ENCODE peak calls at places on chromosome 21, in eight cellular contexts. One of them, this sample, is unnamed.

GRCh38 chr21:43971201-43971991 is 40.7 kb upstream of the TRAPPC10 start:
- DNase-seq in activated T-cell treated with anti-CD3 and anti-CD28 coated beads, Interleukin-2, amount 50 U/mL, for 72 hours: no peak
- DNase-seq in head of caudate nucleus: peak; percentile 66
- DNase-seq in neural crest cell: no peak
- DNase-seq in left colon: no peak
- DNase-seq in glutamatergic neuron: no peak
- DNase-seq in HEK293T: no peak
- DNase-seq in heart left ventricle: no peak
- DNase-seq in this sample: no peak

GRCh38 chr21:35335951-35336446 is 286.9 kb upstream of the RUNX1 start:
- DNase-seq in activated T-cell treated with anti-CD3 and anti-CD28 coated beads, Interleukin-2, amount 50 U/mL, for 72 hours: no peak
- DNase-seq in head of caudate nucleus: no peak
- DNase-seq in neural crest cell: no peak
- DNase-seq in left colon: no peak
- DNase-seq in glutamatergic neuron: no peak
- DNase-seq in HEK293T: no peak
- DNase-seq in heart left ventricle: no peak
- DNase-seq in this sample: no peak

GRCh38 chr21:42781150-42781980 is 98.0 kb downstream of the WDR4 start:
- DNase-seq in activated T-cell treated with anti-CD3 and anti-CD28 coated beads, Interleukin-2, amount 50 U/mL, for 72 hours: no peak
- DNase-seq in head of caudate nucleus: peak; percentile 53
- DNase-seq in neural crest cell: no peak
- DNase-seq in left colon: peak; percentile 51
- DNase-seq in glutamatergic neuron: peak; percentile 68
- DNase-seq in HEK293T: peak; percentile 46
- DNase-seq in heart left ventricle: no peak
- DNase-seq in this sample: peak; percentile 12

GRCh38 chr21:43809346-43809799 is 20.0 kb downstream of the RRP1 start:
- DNase-seq in activated T-cell treated with anti-CD3 and anti-CD28 coated beads, Interleukin-2, amount 50 U/mL, for 72 hours: no peak
- DNase-seq in head of caudate nucleus: no peak
- DNase-seq in neural crest cell: no peak
- DNase-seq in left colon: no peak
- DNase-seq in glutamatergic neuron: no peak
- DNase-seq in HEK293T: no peak
- DNase-seq in heart left ventricle: no peak
- DNase-seq in this sample: no peak

GRCh38 chr21:45990049-45990711 is 8.6 kb downstream of the COL6A1 start:
- DNase-seq in activated T-cell treated with anti-CD3 and anti-CD28 coated beads, Interleukin-2, amount 50 U/mL, for 72 hours: no peak
- DNase-seq in head of caudate nucleus: no peak
- DNase-seq in neural crest cell: no peak
- DNase-seq in left colon: peak; percentile 22
- DNase-seq in glutamatergic neuron: peak; percentile 17
- DNase-seq in HEK293T: no peak
- DNase-seq in heart left ventricle: peak; percentile 14
- DNase-seq in this sample: peak; percentile 0

GRCh38 chr21:46559291-46559983 is 45.4 kb downstream of the S100B start:
- DNase-seq in activated T-cell treated with anti-CD3 and anti-CD28 coated beads, Interleukin-2, amount 50 U/mL, for 72 hours: peak; percentile 71
- DNase-seq in head of caudate nucleus: peak; percentile 32
- DNase-seq in neural crest cell: no peak
- DNase-seq in left colon: no peak
- DNase-seq in glutamatergic neuron: no peak
- DNase-seq in HEK293T: no peak
- DNase-seq in heart left ventricle: no peak
- DNase-seq in this sample: peak; percentile 90

GRCh38 chr21:36589352-36589971 is 109.5 kb upstream of the SIM2 start:
- DNase-seq in activated T-cell treated with anti-CD3 and anti-CD28 coated beads, Interleukin-2, amount 50 U/mL, for 72 hours: peak; percentile 43
- DNase-seq in head of caudate nucleus: peak; percentile 38
- DNase-seq in neural crest cell: no peak
- DNase-seq in left colon: no peak
- DNase-seq in glutamatergic neuron: no peak
- DNase-seq in HEK293T: peak; percentile 74
- DNase-seq in heart left ventricle: no peak
- DNase-seq in this sample: peak; percentile 56

GRCh38 chr21:33419538-33420123 is 16.4 kb downstream of the IFNGR2 start:
- DNase-seq in activated T-cell treated with anti-CD3 and anti-CD28 coated beads, Interleukin-2, amount 50 U/mL, for 72 hours: no peak
- DNase-seq in head of caudate nucleus: no peak
- DNase-seq in neural crest cell: no peak
- DNase-seq in left colon: no peak
- DNase-seq in glutamatergic neuron: no peak
- DNase-seq in HEK293T: no peak
- DNase-seq in heart left ventricle: no peak
- DNase-seq in this sample: no peak

GRCh38 chr21:32425628-32426027 is 13.1 kb downstream of the EVA1C start:
- DNase-seq in activated T-cell treated with anti-CD3 and anti-CD28 coated beads, Interleukin-2, amount 50 U/mL, for 72 hours: no peak
- DNase-seq in head of caudate nucleus: no peak
- DNase-seq in neural crest cell: no peak
- DNase-seq in left colon: no peak
- DNase-seq in glutamatergic neuron: no peak
- DNase-seq in HEK293T: no peak
- DNase-seq in heart left ventricle: no peak
- DNase-seq in this sample: no peak

GRCh38 chr21:33799378-33800090 is 116.1 kb downstream of the ATP5PO start:
- DNase-seq in activated T-cell treated with anti-CD3 and anti-CD28 coated beads, Interleukin-2, amount 50 U/mL, for 72 hours: no peak
- DNase-seq in head of caudate nucleus: no peak
- DNase-seq in neural crest cell: no peak
- DNase-seq in left colon: no peak
- DNase-seq in glutamatergic neuron: no peak
- DNase-seq in HEK293T: no peak
- DNase-seq in heart left ventricle: no peak
- DNase-seq in this sample: no peak

GRCh38 chr21:16454371-16454770 is 724.6 kb downstream of the USP25 start:
- DNase-seq in activated T-cell treated with anti-CD3 and anti-CD28 coated beads, Interleukin-2, amount 50 U/mL, for 72 hours: no peak
- DNase-seq in head of caudate nucleus: no peak
- DNase-seq in neural crest cell: no peak
- DNase-seq in left colon: no peak
- DNase-seq in glutamatergic neuron: no peak
- DNase-seq in HEK293T: no peak
- DNase-seq in heart left ventricle: no peak
- DNase-seq in this sample: no peak

GRCh38 chr21:25005388-25005787 is 601.9 kb downstream of the MRPL39 start:
- DNase-seq in activated T-cell treated with anti-CD3 and anti-CD28 coated beads, Interleukin-2, amount 50 U/mL, for 72 hours: no peak
- DNase-seq in head of caudate nucleus: no peak
- DNase-seq in neural crest cell: no peak
- DNase-seq in left colon: no peak
- DNase-seq in glutamatergic neuron: no peak
- DNase-seq in HEK293T: no peak
- DNase-seq in heart left ventricle: no peak
- DNase-seq in this sample: no peak

GRCh38 chr21:29144736-29145353 is 14.4 kb downstream of the MAP3K7CL start:
- DNase-seq in activated T-cell treated with anti-CD3 and anti-CD28 coated beads, Interleukin-2, amount 50 U/mL, for 72 hours: no peak
- DNase-seq in head of caudate nucleus: no peak
- DNase-seq in neural crest cell: no peak
- DNase-seq in left colon: no peak
- DNase-seq in glutamatergic neuron: no peak
- DNase-seq in HEK293T: no peak
- DNase-seq in heart left ventricle: no peak
- DNase-seq in this sample: no peak

GRCh38 chr21:35025206-35026152 is 23.6 kb downstream of the RUNX1 start:
- DNase-seq in activated T-cell treated with anti-CD3 and anti-CD28 coated beads, Interleukin-2, amount 50 U/mL, for 72 hours: no peak
- DNase-seq in head of caudate nucleus: no peak
- DNase-seq in neural crest cell: no peak
- DNase-seq in left colon: no peak
- DNase-seq in glutamatergic neuron: no peak
- DNase-seq in HEK293T: no peak
- DNase-seq in heart left ventricle: no peak
- DNase-seq in this sample: no peak

GRCh38 chr21:44650265-44650972 is 4.0 kb downstream of the KRTAP12-4 start:
- DNase-seq in activated T-cell treated with anti-CD3 and anti-CD28 coated beads, Interleukin-2, amount 50 U/mL, for 72 hours: no peak
- DNase-seq in head of caudate nucleus: no peak
- DNase-seq in neural crest cell: no peak
- DNase-seq in left colon: no peak
- DNase-seq in glutamatergic neuron: no peak
- DNase-seq in HEK293T: no peak
- DNase-seq in heart left ventricle: no peak
- DNase-seq in this sample: no peak

GRCh38 chr21:46118871-46119564 is 21.1 kb downstream of the COL6A2 start:
- DNase-seq in activated T-cell treated with anti-CD3 and anti-CD28 coated beads, Interleukin-2, amount 50 U/mL, for 72 hours: no peak
- DNase-seq in head of caudate nucleus: peak; percentile 5
- DNase-seq in neural crest cell: no peak
- DNase-seq in left colon: peak; percentile 22
- DNase-seq in glutamatergic neuron: peak; percentile 14
- DNase-seq in HEK293T: no peak
- DNase-seq in heart left ventricle: peak; percentile 17
- DNase-seq in this sample: no peak

GRCh38 chr21:35483267-35483666 is 434.2 kb upstream of the RUNX1 start:
- DNase-seq in activated T-cell treated with anti-CD3 and anti-CD28 coated beads, Interleukin-2, amount 50 U/mL, for 72 hours: no peak
- DNase-seq in head of caudate nucleus: no peak
- DNase-seq in neural crest cell: no peak
- DNase-seq in left colon: no peak
- DNase-seq in glutamatergic neuron: no peak
- DNase-seq in HEK293T: no peak
- DNase-seq in heart left ventricle: no peak
- DNase-seq in this sample: no peak

GRCh38 chr21:17900281-17900989 is 81.3 kb upstream of the C21orf91 start:
- DNase-seq in activated T-cell treated with anti-CD3 and anti-CD28 coated beads, Interleukin-2, amount 50 U/mL, for 72 hours: peak; percentile 3
- DNase-seq in head of caudate nucleus: no peak
- DNase-seq in neural crest cell: no peak
- DNase-seq in left colon: no peak
- DNase-seq in glutamatergic neuron: no peak
- DNase-seq in HEK293T: no peak
- DNase-seq in heart left ventricle: peak; percentile 36
- DNase-seq in this sample: peak; percentile 26

GRCh38 chr21:46151989-46152938 is 3.1 kb downstream of the FTCD start:
- DNase-seq in activated T-cell treated with anti-CD3 and anti-CD28 coated beads, Interleukin-2, amount 50 U/mL, for 72 hours: no peak
- DNase-seq in head of caudate nucleus: peak; percentile 7
- DNase-seq in neural crest cell: no peak
- DNase-seq in left colon: no peak
- DNase-seq in glutamatergic neuron: peak; percentile 19
- DNase-seq in HEK293T: no peak
- DNase-seq in heart left ventricle: peak; percentile 13
- DNase-seq in this sample: no peak

GRCh38 chr21:21163904-21164303 is 165.7 kb downstream of the NCAM2 start:
- DNase-seq in activated T-cell treated with anti-CD3 and anti-CD28 coated beads, Interleukin-2, amount 50 U/mL, for 72 hours: peak; percentile 19
- DNase-seq in head of caudate nucleus: peak; percentile 44
- DNase-seq in neural crest cell: peak; percentile 47
- DNase-seq in left colon: peak; percentile 24
- DNase-seq in glutamatergic neuron: peak; percentile 34
- DNase-seq in HEK293T: peak; percentile 45
- DNase-seq in heart left ventricle: peak; percentile 29
- DNase-seq in this sample: peak; percentile 62

GRCh38 chr21:33945652-33946270 is 30.2 kb upstream of the ATP5PO start:
- DNase-seq in activated T-cell treated with anti-CD3 and anti-CD28 coated beads, Interleukin-2, amount 50 U/mL, for 72 hours: no peak
- DNase-seq in head of caudate nucleus: no peak
- DNase-seq in neural crest cell: no peak
- DNase-seq in left colon: no peak
- DNase-seq in glutamatergic neuron: no peak
- DNase-seq in HEK293T: no peak
- DNase-seq in heart left ventricle: no peak
- DNase-seq in this sample: no peak

GRCh38 chr21:42252778-42253340 is 33.9 kb downstream of the ABCG1 start:
- DNase-seq in activated T-cell treated with anti-CD3 and anti-CD28 coated beads, Interleukin-2, amount 50 U/mL, for 72 hours: no peak
- DNase-seq in head of caudate nucleus: no peak
- DNase-seq in neural crest cell: no peak
- DNase-seq in left colon: no peak
- DNase-seq in glutamatergic neuron: no peak
- DNase-seq in HEK293T: no peak
- DNase-seq in heart left ventricle: no peak
- DNase-seq in this sample: no peak

GRCh38 chr21:45085700-45086099 is 11.3 kb downstream of the ADARB1 start:
- DNase-seq in activated T-cell treated with anti-CD3 and anti-CD28 coated beads, Interleukin-2, amount 50 U/mL, for 72 hours: no peak
- DNase-seq in head of caudate nucleus: no peak
- DNase-seq in neural crest cell: no peak
- DNase-seq in left colon: no peak
- DNase-seq in glutamatergic neuron: no peak
- DNase-seq in HEK293T: no peak
- DNase-seq in heart left ventricle: no peak
- DNase-seq in this sample: no peak

GRCh38 chr21:32888971-32889370 is 117.4 kb upstream of the PAXBP1 start:
- DNase-seq in activated T-cell treated with anti-CD3 and anti-CD28 coated beads, Interleukin-2, amount 50 U/mL, for 72 hours: no peak
- DNase-seq in head of caudate nucleus: no peak
- DNase-seq in neural crest cell: no peak
- DNase-seq in left colon: no peak
- DNase-seq in glutamatergic neuron: no peak
- DNase-seq in HEK293T: no peak
- DNase-seq in heart left ventricle: no peak
- DNase-seq in this sample: no peak

GRCh38 chr21:43972850-43973633 is 39.1 kb upstream of the TRAPPC10 start:
- DNase-seq in activated T-cell treated with anti-CD3 and anti-CD28 coated beads, Interleukin-2, amount 50 U/mL, for 72 hours: no peak
- DNase-seq in head of caudate nucleus: peak; percentile 18
- DNase-seq in neural crest cell: no peak
- DNase-seq in left colon: no peak
- DNase-seq in glutamatergic neuron: no peak
- DNase-seq in HEK293T: no peak
- DNase-seq in heart left ventricle: no peak
- DNase-seq in this sample: no peak

GRCh38 chr21:46634966-46635323 is 529 bp upstream of the PRMT2 start:
- DNase-seq in activated T-cell treated with anti-CD3 and anti-CD28 coated beads, Interleukin-2, amount 50 U/mL, for 72 hours: peak; percentile 46
- DNase-seq in head of caudate nucleus: peak; percentile 84
- DNase-seq in neural crest cell: no peak
- DNase-seq in left colon: no peak
- DNase-seq in glutamatergic neuron: no peak
- DNase-seq in HEK293T: no peak
- DNase-seq in heart left ventricle: peak; percentile 69
- DNase-seq in this sample: peak; percentile 64

GRCh38 chr21:8991088-8991907 is 1530.1 kb upstream of the TPTE start:
- DNase-seq in activated T-cell treated with anti-CD3 and anti-CD28 coated beads, Interleukin-2, amount 50 U/mL, for 72 hours: no peak
- DNase-seq in head of caudate nucleus: no peak
- DNase-seq in neural crest cell: no peak
- DNase-seq in left colon: no peak
- DNase-seq in glutamatergic neuron: no peak
- DNase-seq in HEK293T: no peak
- DNase-seq in heart left ventricle: no peak
- DNase-seq in this sample: no peak

GRCh38 chr21:16377857-16378256 is 648.1 kb downstream of the USP25 start:
- DNase-seq in activated T-cell treated with anti-CD3 and anti-CD28 coated beads, Interleukin-2, amount 50 U/mL, for 72 hours: no peak
- DNase-seq in head of caudate nucleus: no peak
- DNase-seq in neural crest cell: no peak
- DNase-seq in left colon: no peak
- DNase-seq in glutamatergic neuron: no peak
- DNase-seq in HEK293T: no peak
- DNase-seq in heart left ventricle: no peak
- DNase-seq in this sample: no peak

GRCh38 chr21:44018813-44019567 is 6.9 kb downstream of the TRAPPC10 start:
- DNase-seq in activated T-cell treated with anti-CD3 and anti-CD28 coated beads, Interleukin-2, amount 50 U/mL, for 72 hours: no peak
- DNase-seq in head of caudate nucleus: no peak
- DNase-seq in neural crest cell: no peak
- DNase-seq in left colon: no peak
- DNase-seq in glutamatergic neuron: no peak
- DNase-seq in HEK293T: no peak
- DNase-seq in heart left ventricle: no peak
- DNase-seq in this sample: peak; percentile 46

GRCh38 chr21:37338671-37339526 is 27.7 kb upstream of the DYRK1A start:
- DNase-seq in activated T-cell treated with anti-CD3 and anti-CD28 coated beads, Interleukin-2, amount 50 U/mL, for 72 hours: no peak
- DNase-seq in head of caudate nucleus: no peak
- DNase-seq in neural crest cell: no peak
- DNase-seq in left colon: peak; percentile 26
- DNase-seq in glutamatergic neuron: no peak
- DNase-seq in HEK293T: peak; percentile 66
- DNase-seq in heart left ventricle: peak; percentile 64
- DNase-seq in this sample: no peak

GRCh38 chr21:37370152-37371040 is 3.8 kb downstream of the DYRK1A start:
- DNase-seq in activated T-cell treated with anti-CD3 and anti-CD28 coated beads, Interleukin-2, amount 50 U/mL, for 72 hours: no peak
- DNase-seq in head of caudate nucleus: no peak
- DNase-seq in neural crest cell: no peak
- DNase-seq in left colon: no peak
- DNase-seq in glutamatergic neuron: no peak
- DNase-seq in HEK293T: no peak
- DNase-seq in heart left ventricle: no peak
- DNase-seq in this sample: no peak

GRCh38 chr21:32403201-32403701 is 9.3 kb upstream of the EVA1C start:
- DNase-seq in activated T-cell treated with anti-CD3 and anti-CD28 coated beads, Interleukin-2, amount 50 U/mL, for 72 hours: peak; percentile 75
- DNase-seq in head of caudate nucleus: peak; percentile 69
- DNase-seq in neural crest cell: peak; percentile 67
- DNase-seq in left colon: peak; percentile 47
- DNase-seq in glutamatergic neuron: peak; percentile 62
- DNase-seq in HEK293T: peak; percentile 82
- DNase-seq in heart left ventricle: peak; percentile 63
- DNase-seq in this sample: peak; percentile 78

GRCh38 chr21:31418355-31419001 is 74.4 kb upstream of the TIAM1 start:
- DNase-seq in activated T-cell treated with anti-CD3 and anti-CD28 coated beads, Interleukin-2, amount 50 U/mL, for 72 hours: no peak
- DNase-seq in head of caudate nucleus: no peak
- DNase-seq in neural crest cell: no peak
- DNase-seq in left colon: no peak
- DNase-seq in glutamatergic neuron: no peak
- DNase-seq in HEK293T: no peak
- DNase-seq in heart left ventricle: no peak
- DNase-seq in this sample: no peak